ENCODE peak calls at places on chromosomes 1 and 21, in five cellular contexts. One of them, this sample, is unnamed.

GRCh38 chr1:46530791-46531409 is 20.5 kb downstream of the KNCN start:
- DNase-seq in H9: no peak
- DNase-seq in Panc1: no peak
- DNase-seq in heart left ventricle: no peak
- DNase-seq in K562: no peak
- DNase-seq in this sample: no peak

GRCh38 chr1:171457412-171457811 is 27.9 kb upstream of the PRRC2C start:
- DNase-seq in K562: no peak
- DNase-seq in H9: no peak
- DNase-seq in Panc1: no peak
- DNase-seq in heart left ventricle: no peak
- DNase-seq in this sample: no peak

GRCh38 chr1:209561561-209561960 is 22.0 kb upstream of the CAMK1G start:
- DNase-seq in heart left ventricle: no peak
- DNase-seq in Panc1: no peak
- DNase-seq in H9: no peak
- DNase-seq in K562: no peak
- DNase-seq in this sample: no peak

GRCh38 chr1:58290685-58291372 is 255.7 kb downstream of the OMA1 start:
- DNase-seq in H9: peak
- DNase-seq in Panc1: no peak
- DNase-seq in heart left ventricle: no peak
- DNase-seq in K562: no peak
- DNase-seq in this sample: no peak

GRCh38 chr1:51616903-51617708 is at the start of gene OSBPL9:
- DNase-seq in Panc1: peak
- DNase-seq in K562: peak
- DNase-seq in heart left ventricle: peak
- DNase-seq in H9: peak
- DNase-seq in this sample: peak

GRCh38 chr1:173329747-173330146 is 122.6 kb upstream of the TNFSF4 start:
- DNase-seq in heart left ventricle: no peak
- DNase-seq in Panc1: no peak
- DNase-seq in H9: no peak
- DNase-seq in K562: no peak
- DNase-seq in this sample: no peak

GRCh38 chr1:186574951-186575747 is 105.1 kb downstream of the PTGS2 start:
- DNase-seq in K562: no peak
- DNase-seq in H9: no peak
- DNase-seq in heart left ventricle: no peak
- DNase-seq in Panc1: no peak
- DNase-seq in this sample: no peak

GRCh38 chr1:41572224-41572623 is 87.7 kb upstream of the EDN2 start:
- DNase-seq in H9: no peak
- DNase-seq in heart left ventricle: no peak
- DNase-seq in K562: no peak
- DNase-seq in Panc1: no peak
- DNase-seq in this sample: no peak

GRCh38 chr1:116722016-116722838 is 32.0 kb upstream of the CD2 start:
- DNase-seq in Panc1: no peak
- DNase-seq in H9: no peak
- DNase-seq in K562: no peak
- DNase-seq in heart left ventricle: no peak
- DNase-seq in this sample: no peak

GRCh38 chr1:153790282-153790995 is 15.2 kb downstream of the SLC27A3 start:
- DNase-seq in Panc1: no peak
- DNase-seq in H9: no peak
- DNase-seq in K562: no peak
- DNase-seq in heart left ventricle: peak
- DNase-seq in this sample: no peak

GRCh38 chr1:10480614-10481013 is 5.9 kb downstream of the PEX14 start:
- DNase-seq in Panc1: no peak
- DNase-seq in heart left ventricle: no peak
- DNase-seq in K562: no peak
- DNase-seq in H9: no peak
- DNase-seq in this sample: no peak

GRCh38 chr1:45423907-45424678 is 66.9 kb downstream of the TESK2 start:
- DNase-seq in H9: no peak
- DNase-seq in Panc1: no peak
- DNase-seq in heart left ventricle: no peak
- DNase-seq in K562: no peak
- DNase-seq in this sample: no peak

GRCh38 chr1:182960046-182960445 is 7.1 kb upstream of the SHCBP1L start:
- DNase-seq in H9: no peak
- DNase-seq in K562: no peak
- DNase-seq in Panc1: no peak
- DNase-seq in heart left ventricle: no peak
- DNase-seq in this sample: no peak

GRCh38 chr21:43325968-43326367 is 101.0 kb downstream of the SIK1 start:
- DNase-seq in Panc1: no peak
- DNase-seq in K562: no peak
- DNase-seq in H9: no peak
- DNase-seq in heart left ventricle: no peak
- DNase-seq in this sample: no peak

GRCh38 chr1:167455786-167456446 is 62.4 kb downstream of the CD247 start:
- DNase-seq in K562: no peak
- DNase-seq in heart left ventricle: no peak
- DNase-seq in H9: peak
- DNase-seq in Panc1: no peak
- DNase-seq in this sample: no peak

GRCh38 chr1:171988243-171988642 is 146.9 kb downstream of the DNM3 start:
- DNase-seq in K562: no peak
- DNase-seq in H9: no peak
- DNase-seq in Panc1: no peak
- DNase-seq in heart left ventricle: no peak
- DNase-seq in this sample: no peak

GRCh38 chr1:91736999-91737615 is 148.8 kb downstream of the TGFBR3 start:
- DNase-seq in heart left ventricle: no peak
- DNase-seq in H9: peak
- DNase-seq in Panc1: peak
- DNase-seq in K562: no peak
- DNase-seq in this sample: no peak

GRCh38 chr1:15231714-15232201 is 15.3 kb upstream of the FHAD1 start:
- DNase-seq in Panc1: no peak
- DNase-seq in H9: no peak
- DNase-seq in heart left ventricle: no peak
- DNase-seq in K562: no peak
- DNase-seq in this sample: no peak

GRCh38 chr21:29546071-29546470 is 247.3 kb downstream of the BACH1 start:
- DNase-seq in heart left ventricle: no peak
- DNase-seq in Panc1: no peak
- DNase-seq in K562: no peak
- DNase-seq in H9: no peak
- DNase-seq in this sample: no peak

GRCh38 chr21:42093991-42094417 is 22.9 kb downstream of the UMODL1 start:
- DNase-seq in K562: no peak
- DNase-seq in H9: no peak
- DNase-seq in Panc1: no peak
- DNase-seq in heart left ventricle: peak
- DNase-seq in this sample: no peak

GRCh38 chr1:50179639-50180038 is 70.9 kb downstream of the ELAVL4 start:
- DNase-seq in K562: no peak
- DNase-seq in Panc1: no peak
- DNase-seq in H9: no peak
- DNase-seq in heart left ventricle: no peak
- DNase-seq in this sample: no peak

GRCh38 chr1:16351449-16351993 is 759 bp downstream of the FBXO42 start:
- DNase-seq in heart left ventricle: no peak
- DNase-seq in K562: peak
- DNase-seq in Panc1: no peak
- DNase-seq in H9: no peak
- DNase-seq in this sample: no peak

GRCh38 chr1:203215573-203215972 is 13.9 kb downstream of the CHIT1 start:
- DNase-seq in heart left ventricle: no peak
- DNase-seq in H9: no peak
- DNase-seq in K562: no peak
- DNase-seq in Panc1: no peak
- DNase-seq in this sample: no peak

DNA sequence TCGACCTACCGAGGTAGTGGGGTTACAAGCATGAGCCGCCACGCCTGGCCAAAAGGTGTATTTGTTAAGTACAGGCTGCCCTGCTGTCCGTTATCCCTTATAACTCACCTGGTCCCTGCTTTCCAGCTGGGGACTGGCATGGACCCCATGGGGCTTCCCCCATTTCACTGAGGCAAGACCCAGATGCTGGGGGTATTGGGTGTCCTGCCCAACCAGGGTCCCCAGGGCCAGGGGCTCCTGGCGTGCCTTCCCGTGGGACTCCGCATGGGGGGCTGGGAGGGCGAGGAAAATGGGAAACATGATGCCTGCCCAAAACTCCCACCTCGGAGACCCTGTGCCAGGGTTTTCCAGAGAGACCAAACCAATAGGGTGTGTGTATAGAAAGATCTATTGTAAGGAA is 64.4 kb downstream of the FAAP20 start:
- DNase-seq in H9: no peak
- DNase-seq in K562: no peak
- DNase-seq in Panc1: no peak
- DNase-seq in heart left ventricle: peak
- DNase-seq in this sample: no peak
- TF ChIP-seq CTCF in H9: no peak
- TF ChIP-seq CTCF in K562: no peak
- TF ChIP-seq CTCF in Panc1: no peak
- TF ChIP-seq CTCF in heart left ventricle: no peak
- TF ChIP-seq CTCF in this sample: no peak

GRCh38 chr1:71464016-71464415 is 383.2 kb upstream of the ZRANB2 start:
- DNase-seq in K562: no peak
- DNase-seq in heart left ventricle: no peak
- DNase-seq in H9: no peak
- DNase-seq in Panc1: no peak
- DNase-seq in this sample: no peak
- TF ChIP-seq CTCF in K562: no peak
- TF ChIP-seq CTCF in heart left ventricle: no peak
- TF ChIP-seq CTCF in H9: no peak
- TF ChIP-seq CTCF in Panc1: no peak
- TF ChIP-seq CTCF in this sample: no peak

GRCh38 chr1:19385869-19386591 is 73.9 kb downstream of the SLC66A1 start:
- DNase-seq in H9: no peak
- DNase-seq in K562: no peak
- DNase-seq in heart left ventricle: no peak
- DNase-seq in Panc1: no peak
- DNase-seq in this sample: no peak

GRCh38 chr1:19384772-19385187 is 72.7 kb downstream of the SLC66A1 start:
- DNase-seq in K562: no peak
- DNase-seq in H9: no peak
- DNase-seq in Panc1: no peak
- DNase-seq in heart left ventricle: no peak
- DNase-seq in this sample: no peak

GRCh38 chr1:19385236-19385635 is 73.1 kb downstream of the SLC66A1 start:
- DNase-seq in K562: no peak
- DNase-seq in Panc1: no peak
- DNase-seq in H9: no peak
- DNase-seq in heart left ventricle: no peak
- DNase-seq in this sample: no peak

GRCh38 chr1:19388980-19389379 is 76.9 kb downstream of the SLC66A1 start:
- DNase-seq in heart left ventricle: no peak
- DNase-seq in Panc1: no peak
- DNase-seq in K562: no peak
- DNase-seq in H9: no peak
- DNase-seq in this sample: no peak

GRCh38 chr1:19387045-19387467 is 74.9 kb downstream of the SLC66A1 start:
- DNase-seq in heart left ventricle: no peak
- DNase-seq in K562: no peak
- DNase-seq in H9: no peak
- DNase-seq in Panc1: no peak
- DNase-seq in this sample: no peak
- TF ChIP-seq CTCF in heart left ventricle: no peak
- TF ChIP-seq CTCF in K562: peak
- TF ChIP-seq CTCF in H9: no peak
- TF ChIP-seq CTCF in Panc1: no peak
- TF ChIP-seq CTCF in this sample: no peak

DNA sequence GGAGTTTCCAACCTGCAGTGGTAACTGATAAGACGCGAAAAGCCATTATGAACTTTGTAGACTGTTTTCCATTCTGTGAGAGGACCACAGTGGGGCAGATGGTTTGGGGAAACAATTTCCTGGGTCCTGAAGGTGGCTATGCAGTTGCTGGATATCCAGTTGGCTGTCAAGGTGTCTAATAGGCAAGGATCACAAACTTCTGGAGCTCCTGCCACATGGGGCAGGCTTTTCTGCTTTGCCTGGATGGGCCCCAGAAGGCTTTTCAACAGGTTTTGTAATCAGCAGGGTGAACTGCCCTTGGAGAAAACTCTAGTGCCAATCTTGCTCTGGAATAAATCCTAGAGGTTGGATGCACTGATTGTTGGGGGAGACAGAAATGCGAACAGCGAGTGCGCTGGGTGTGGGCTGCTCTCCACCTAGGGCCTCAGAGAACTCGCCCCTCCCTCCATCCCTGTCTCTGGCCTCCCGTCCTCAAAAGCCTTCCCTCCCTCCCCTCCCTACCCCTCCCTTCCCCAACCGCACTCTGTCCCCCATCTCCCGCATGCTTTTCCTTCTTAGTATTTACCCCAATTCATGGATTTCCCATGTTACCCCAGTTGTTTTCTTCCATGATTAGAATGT is 210.3 kb upstream of the USP24 start:
- DNase-seq in H9: no peak
- DNase-seq in Panc1: no peak
- DNase-seq in heart left ventricle: no peak
- DNase-seq in K562: no peak
- DNase-seq in this sample: no peak
- TF ChIP-seq CTCF in H9: peak
- TF ChIP-seq CTCF in Panc1: no peak
- TF ChIP-seq CTCF in heart left ventricle: no peak
- TF ChIP-seq CTCF in K562: no peak
- TF ChIP-seq CTCF in this sample: no peak

DNA sequence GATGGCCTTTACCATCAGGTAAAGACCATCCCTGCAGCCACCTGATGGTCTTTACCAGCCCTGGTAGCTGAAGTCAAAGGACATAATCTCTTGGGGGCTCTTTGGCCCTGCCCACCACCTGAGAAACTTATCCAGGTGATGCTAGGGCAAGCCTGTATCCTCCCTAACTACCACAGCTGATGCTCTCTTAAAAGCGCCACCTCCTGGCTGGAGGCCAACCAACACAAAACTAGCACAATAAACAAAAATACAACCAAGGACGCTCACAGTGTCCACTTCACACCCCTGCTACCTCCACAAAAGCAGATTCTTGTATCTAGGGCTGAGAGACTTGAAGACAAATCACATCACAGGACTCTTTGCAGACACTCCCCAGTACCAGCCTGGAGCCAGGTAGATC is 357.1 kb upstream of the POU3F1 start:
- DNase-seq in Panc1: no peak
- DNase-seq in H9: no peak
- DNase-seq in K562: no peak
- DNase-seq in heart left ventricle: no peak
- DNase-seq in this sample: no peak
- TF ChIP-seq CTCF in Panc1: peak
- TF ChIP-seq CTCF in H9: peak
- TF ChIP-seq CTCF in K562: peak
- TF ChIP-seq CTCF in heart left ventricle: no peak
- TF ChIP-seq CTCF in this sample: no peak

DNA sequence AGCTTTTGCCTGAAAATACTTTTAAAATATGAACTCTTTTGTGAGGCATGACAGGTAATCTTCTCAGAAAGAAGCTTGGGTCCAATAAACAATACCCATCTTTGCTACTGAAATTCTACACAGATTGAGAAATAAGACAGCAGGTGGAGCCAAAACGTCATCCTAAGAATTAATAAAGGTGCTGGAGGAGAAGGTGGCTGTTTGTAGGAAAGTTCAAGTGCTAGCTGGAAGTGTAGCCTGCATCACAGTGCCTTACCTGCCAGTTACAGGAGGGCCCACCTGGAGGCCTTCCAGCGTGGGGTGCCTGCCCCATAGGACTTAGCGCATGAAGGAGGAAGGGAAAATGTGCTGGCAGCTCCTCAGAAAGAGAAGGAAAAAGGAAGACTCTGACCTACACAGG is 93.7 kb downstream of the TTC3 start:
- DNase-seq in heart left ventricle: no peak
- DNase-seq in K562: peak
- DNase-seq in Panc1: no peak
- DNase-seq in H9: peak
- DNase-seq in this sample: no peak
- TF ChIP-seq CTCF in heart left ventricle: peak
- TF ChIP-seq CTCF in K562: peak
- TF ChIP-seq CTCF in Panc1: peak
- TF ChIP-seq CTCF in H9: peak
- TF ChIP-seq CTCF in this sample: no peak

This sample was measured in activated B cell treated with CpG ODN at 0.5 μM for 24 hours.